ENCODE peak calls at places on chromosomes 6 and 20, in ten cellular contexts. One of them, this sample, is unnamed.

GRCh38 chr20:63071541-63072181 is 64.9 kb upstream of the BHLHE23 start:
- DNase-seq in endothelial cell: no peak
- DNase-seq in fibroblast of lung: peak
- DNase-seq in RWPE1: peak
- DNase-seq in Calu3: no peak
- DNase-seq in CD8-positive, alpha-beta T cell: no peak
- DNase-seq in HFFc6: peak
- DNase-seq in AG10803: peak
- DNase-seq in dorsolateral prefrontal cortex: no peak
- DNase-seq in nephron progenitor cell: peak
- DNase-seq in this sample: no peak

GRCh38 chr6:107716688-107717089 is 107.4 kb downstream of the SCML4 start:
- DNase-seq in endothelial cell: no peak
- DNase-seq in fibroblast of lung: peak
- DNase-seq in RWPE1: no peak
- DNase-seq in Calu3: peak
- DNase-seq in CD8-positive, alpha-beta T cell: peak
- DNase-seq in HFFc6: peak
- DNase-seq in AG10803: peak
- DNase-seq in dorsolateral prefrontal cortex: no peak
- DNase-seq in nephron progenitor cell: no peak
- DNase-seq in this sample: peak

GRCh38 chr6:30647802-30648460 is 998 bp downstream of the C6orf136 start:
- DNase-seq in endothelial cell: no peak
- DNase-seq in fibroblast of lung: no peak
- DNase-seq in RWPE1: no peak
- DNase-seq in Calu3: no peak
- DNase-seq in CD8-positive, alpha-beta T cell: no peak
- DNase-seq in HFFc6: peak
- DNase-seq in AG10803: no peak
- DNase-seq in dorsolateral prefrontal cortex: no peak
- DNase-seq in nephron progenitor cell: no peak
- DNase-seq in this sample: no peak

GRCh38 chr20:48007356-48007755 is 222.1 kb upstream of the SULF2 start:
- DNase-seq in endothelial cell: no peak
- DNase-seq in fibroblast of lung: no peak
- DNase-seq in RWPE1: no peak
- DNase-seq in Calu3: no peak
- DNase-seq in CD8-positive, alpha-beta T cell: no peak
- DNase-seq in HFFc6: no peak
- DNase-seq in AG10803: no peak
- DNase-seq in dorsolateral prefrontal cortex: no peak
- DNase-seq in nephron progenitor cell: no peak
- DNase-seq in this sample: no peak

GRCh38 chr20:49941456-49941855 is 5.3 kb downstream of the RNF114 start:
- DNase-seq in endothelial cell: no peak
- DNase-seq in fibroblast of lung: no peak
- DNase-seq in RWPE1: no peak
- DNase-seq in Calu3: no peak
- DNase-seq in CD8-positive, alpha-beta T cell: no peak
- DNase-seq in HFFc6: no peak
- DNase-seq in AG10803: no peak
- DNase-seq in dorsolateral prefrontal cortex: no peak
- DNase-seq in nephron progenitor cell: no peak
- DNase-seq in this sample: no peak

GRCh38 chr6:30598912-30599624 is 18.0 kb downstream of the PPP1R10 start:
- DNase-seq in endothelial cell: no peak
- DNase-seq in fibroblast of lung: no peak
- DNase-seq in RWPE1: no peak
- DNase-seq in Calu3: no peak
- DNase-seq in CD8-positive, alpha-beta T cell: no peak
- DNase-seq in HFFc6: no peak
- DNase-seq in AG10803: no peak
- DNase-seq in dorsolateral prefrontal cortex: no peak
- DNase-seq in nephron progenitor cell: no peak
- DNase-seq in this sample: no peak

GRCh38 chr20:38132156-38132909 is 32.7 kb downstream of the TGM2 start:
- DNase-seq in endothelial cell: no peak
- DNase-seq in fibroblast of lung: no peak
- DNase-seq in RWPE1: no peak
- DNase-seq in Calu3: no peak
- DNase-seq in CD8-positive, alpha-beta T cell: no peak
- DNase-seq in HFFc6: no peak
- DNase-seq in AG10803: no peak
- DNase-seq in dorsolateral prefrontal cortex: no peak
- DNase-seq in nephron progenitor cell: no peak
- DNase-seq in this sample: no peak

GRCh38 chr6:84260926-84261325 is 33.5 kb upstream of the CEP162 start:
- DNase-seq in endothelial cell: no peak
- DNase-seq in fibroblast of lung: no peak
- DNase-seq in RWPE1: no peak
- DNase-seq in Calu3: no peak
- DNase-seq in CD8-positive, alpha-beta T cell: no peak
- DNase-seq in HFFc6: no peak
- DNase-seq in AG10803: no peak
- DNase-seq in dorsolateral prefrontal cortex: no peak
- DNase-seq in nephron progenitor cell: no peak
- DNase-seq in this sample: no peak

GRCh38 chr6:110435052-110435602 is 19.8 kb upstream of the DDO start:
- DNase-seq in endothelial cell: no peak
- DNase-seq in fibroblast of lung: no peak
- DNase-seq in RWPE1: no peak
- DNase-seq in Calu3: no peak
- DNase-seq in CD8-positive, alpha-beta T cell: no peak
- DNase-seq in HFFc6: no peak
- DNase-seq in AG10803: no peak
- DNase-seq in dorsolateral prefrontal cortex: no peak
- DNase-seq in nephron progenitor cell: no peak
- DNase-seq in this sample: no peak

GRCh38 chr20:56380375-56380774 is 11.6 kb downstream of the AURKA start:
- DNase-seq in endothelial cell: no peak
- DNase-seq in fibroblast of lung: peak
- DNase-seq in RWPE1: no peak
- DNase-seq in Calu3: no peak
- DNase-seq in CD8-positive, alpha-beta T cell: no peak
- DNase-seq in HFFc6: peak
- DNase-seq in AG10803: no peak
- DNase-seq in dorsolateral prefrontal cortex: no peak
- DNase-seq in nephron progenitor cell: no peak
- DNase-seq in this sample: no peak

GRCh38 chr6:89412071-89413005 is at the start of gene RRAGD:
- DNase-seq in endothelial cell: peak
- DNase-seq in fibroblast of lung: no peak
- DNase-seq in RWPE1: no peak
- DNase-seq in Calu3: peak
- DNase-seq in CD8-positive, alpha-beta T cell: peak
- DNase-seq in HFFc6: no peak
- DNase-seq in AG10803: no peak
- DNase-seq in dorsolateral prefrontal cortex: peak
- DNase-seq in nephron progenitor cell: peak
- DNase-seq in this sample: peak

GRCh38 chr20:62782893-62783278 is 13.4 kb upstream of the MRGBP start:
- DNase-seq in endothelial cell: no peak
- DNase-seq in fibroblast of lung: no peak
- DNase-seq in RWPE1: no peak
- DNase-seq in Calu3: no peak
- DNase-seq in CD8-positive, alpha-beta T cell: no peak
- DNase-seq in HFFc6: no peak
- DNase-seq in AG10803: no peak
- DNase-seq in dorsolateral prefrontal cortex: no peak
- DNase-seq in nephron progenitor cell: no peak
- DNase-seq in this sample: no peak

GRCh38 chr20:32626407-32626806 is 41.3 kb upstream of the NOL4L start:
- DNase-seq in endothelial cell: no peak
- DNase-seq in fibroblast of lung: no peak
- DNase-seq in RWPE1: no peak
- DNase-seq in Calu3: no peak
- DNase-seq in CD8-positive, alpha-beta T cell: no peak
- DNase-seq in HFFc6: no peak
- DNase-seq in AG10803: no peak
- DNase-seq in dorsolateral prefrontal cortex: no peak
- DNase-seq in nephron progenitor cell: no peak
- DNase-seq in this sample: no peak

GRCh38 chr6:137637161-137637560 is 143.0 kb upstream of the OLIG3 start:
- DNase-seq in endothelial cell: no peak
- DNase-seq in fibroblast of lung: peak
- DNase-seq in RWPE1: peak
- DNase-seq in Calu3: peak
- DNase-seq in CD8-positive, alpha-beta T cell: no peak
- DNase-seq in HFFc6: peak
- DNase-seq in AG10803: peak
- DNase-seq in dorsolateral prefrontal cortex: no peak
- DNase-seq in nephron progenitor cell: no peak
- DNase-seq in this sample: no peak

GRCh38 chr6:159608961-159609673 is 83.9 kb downstream of the SOD2 start:
- DNase-seq in endothelial cell: peak
- DNase-seq in fibroblast of lung: peak
- DNase-seq in RWPE1: peak
- DNase-seq in Calu3: peak
- DNase-seq in CD8-positive, alpha-beta T cell: no peak
- DNase-seq in HFFc6: peak
- DNase-seq in AG10803: peak
- DNase-seq in dorsolateral prefrontal cortex: no peak
- DNase-seq in nephron progenitor cell: peak
- DNase-seq in this sample: peak
- TF ChIP-seq CTCF in endothelial cell: peak
- TF ChIP-seq CTCF in fibroblast of lung: peak
- TF ChIP-seq CTCF in RWPE1: peak
- TF ChIP-seq CTCF in Calu3: peak
- TF ChIP-seq CTCF in CD8-positive, alpha-beta T cell: no peak
- TF ChIP-seq CTCF in HFFc6: peak
- TF ChIP-seq CTCF in AG10803: peak
- TF ChIP-seq CTCF in dorsolateral prefrontal cortex: no peak
- TF ChIP-seq CTCF in nephron progenitor cell: peak
- TF ChIP-seq CTCF in this sample: peak

GRCh38 chr20:36717657-36718056 is 28.2 kb downstream of the NDRG3 start:
- DNase-seq in endothelial cell: peak
- DNase-seq in fibroblast of lung: no peak
- DNase-seq in RWPE1: no peak
- DNase-seq in Calu3: no peak
- DNase-seq in CD8-positive, alpha-beta T cell: no peak
- DNase-seq in HFFc6: peak
- DNase-seq in AG10803: peak
- DNase-seq in dorsolateral prefrontal cortex: no peak
- DNase-seq in nephron progenitor cell: no peak
- DNase-seq in this sample: no peak
- TF ChIP-seq CTCF in endothelial cell: no peak
- TF ChIP-seq CTCF in fibroblast of lung: peak
- TF ChIP-seq CTCF in RWPE1: no peak
- TF ChIP-seq CTCF in Calu3: no peak
- TF ChIP-seq CTCF in CD8-positive, alpha-beta T cell: no peak
- TF ChIP-seq CTCF in HFFc6: peak
- TF ChIP-seq CTCF in AG10803: peak
- TF ChIP-seq CTCF in dorsolateral prefrontal cortex: peak
- TF ChIP-seq CTCF in nephron progenitor cell: no peak
- TF ChIP-seq CTCF in this sample: peak

GRCh38 chr20:25085756-25086495 is 4.0 kb upstream of the VSX1 start:
- DNase-seq in endothelial cell: no peak
- DNase-seq in fibroblast of lung: no peak
- DNase-seq in RWPE1: no peak
- DNase-seq in Calu3: no peak
- DNase-seq in CD8-positive, alpha-beta T cell: no peak
- DNase-seq in HFFc6: no peak
- DNase-seq in AG10803: no peak
- DNase-seq in dorsolateral prefrontal cortex: no peak
- DNase-seq in nephron progenitor cell: no peak
- DNase-seq in this sample: no peak

GRCh38 chr20:25082498-25082873 is 545 bp upstream of the VSX1 start:
- DNase-seq in endothelial cell: no peak
- DNase-seq in fibroblast of lung: no peak
- DNase-seq in RWPE1: no peak
- DNase-seq in Calu3: no peak
- DNase-seq in CD8-positive, alpha-beta T cell: no peak
- DNase-seq in HFFc6: no peak
- DNase-seq in AG10803: no peak
- DNase-seq in dorsolateral prefrontal cortex: no peak
- DNase-seq in nephron progenitor cell: no peak
- DNase-seq in this sample: no peak

GRCh38 chr20:25083141-25083772 is 1.3 kb upstream of the VSX1 start:
- DNase-seq in endothelial cell: no peak
- DNase-seq in fibroblast of lung: no peak
- DNase-seq in RWPE1: no peak
- DNase-seq in Calu3: no peak
- DNase-seq in CD8-positive, alpha-beta T cell: no peak
- DNase-seq in HFFc6: no peak
- DNase-seq in AG10803: no peak
- DNase-seq in dorsolateral prefrontal cortex: no peak
- DNase-seq in nephron progenitor cell: no peak
- DNase-seq in this sample: no peak

GRCh38 chr20:25084616-25085187 is 2.8 kb upstream of the VSX1 start:
- DNase-seq in endothelial cell: no peak
- DNase-seq in fibroblast of lung: no peak
- DNase-seq in RWPE1: no peak
- DNase-seq in Calu3: no peak
- DNase-seq in CD8-positive, alpha-beta T cell: no peak
- DNase-seq in HFFc6: no peak
- DNase-seq in AG10803: no peak
- DNase-seq in dorsolateral prefrontal cortex: no peak
- DNase-seq in nephron progenitor cell: no peak
- DNase-seq in this sample: no peak

GRCh38 chr20:25083773-25084615 is 2.1 kb upstream of the VSX1 start:
- DNase-seq in endothelial cell: no peak
- DNase-seq in fibroblast of lung: no peak
- DNase-seq in RWPE1: no peak
- DNase-seq in Calu3: peak
- DNase-seq in CD8-positive, alpha-beta T cell: no peak
- DNase-seq in HFFc6: no peak
- DNase-seq in AG10803: no peak
- DNase-seq in dorsolateral prefrontal cortex: no peak
- DNase-seq in nephron progenitor cell: peak
- DNase-seq in this sample: peak
- TF ChIP-seq CTCF in endothelial cell: no peak
- TF ChIP-seq CTCF in fibroblast of lung: peak
- TF ChIP-seq CTCF in RWPE1: no peak
- TF ChIP-seq CTCF in Calu3: no peak
- TF ChIP-seq CTCF in CD8-positive, alpha-beta T cell: no peak
- TF ChIP-seq CTCF in HFFc6: peak
- TF ChIP-seq CTCF in AG10803: peak
- TF ChIP-seq CTCF in dorsolateral prefrontal cortex: no peak
- TF ChIP-seq CTCF in nephron progenitor cell: peak
- TF ChIP-seq CTCF in this sample: no peak

DNA sequence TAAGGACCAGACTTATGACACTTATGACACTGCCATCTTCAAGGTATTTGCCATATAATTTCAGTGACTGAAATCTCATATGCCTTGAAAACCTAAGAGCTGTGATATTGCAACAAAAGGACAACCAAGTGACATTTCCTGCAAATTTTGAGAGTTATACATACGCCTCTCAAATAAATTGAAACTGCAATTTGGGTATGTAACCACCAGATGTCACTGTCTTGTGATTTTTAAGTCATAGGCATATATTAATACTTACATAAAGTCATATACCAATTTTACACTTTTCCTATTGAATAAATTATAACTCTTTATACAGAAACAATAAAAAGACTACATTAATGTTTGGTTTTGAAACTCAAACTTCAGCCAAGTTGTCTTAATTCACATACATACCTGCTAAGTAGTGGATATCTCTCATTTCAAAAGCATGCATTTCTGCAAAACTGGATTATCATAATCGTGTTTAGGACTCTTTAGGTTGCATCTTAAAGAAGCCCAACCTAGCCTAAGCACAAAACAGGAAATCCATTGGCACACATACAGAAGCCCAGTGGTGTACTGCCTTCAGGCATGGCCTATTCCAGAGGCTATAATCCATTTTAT is 180.2 kb downstream of the PACRG start:
- DNase-seq in endothelial cell: no peak
- DNase-seq in fibroblast of lung: peak
- DNase-seq in RWPE1: no peak
- DNase-seq in Calu3: no peak
- DNase-seq in CD8-positive, alpha-beta T cell: no peak
- DNase-seq in HFFc6: peak
- DNase-seq in AG10803: peak
- DNase-seq in dorsolateral prefrontal cortex: no peak
- DNase-seq in nephron progenitor cell: no peak
- DNase-seq in this sample: peak
- TF ChIP-seq CTCF in endothelial cell: peak
- TF ChIP-seq CTCF in fibroblast of lung: peak
- TF ChIP-seq CTCF in RWPE1: no peak
- TF ChIP-seq CTCF in Calu3: no peak
- TF ChIP-seq CTCF in CD8-positive, alpha-beta T cell: no peak
- TF ChIP-seq CTCF in HFFc6: peak
- TF ChIP-seq CTCF in AG10803: peak
- TF ChIP-seq CTCF in dorsolateral prefrontal cortex: no peak
- TF ChIP-seq CTCF in nephron progenitor cell: peak
- TF ChIP-seq CTCF in this sample: peak

This sample was measured in GM13976.